ENCODE peak calls at places on chromosome 1, in eight cellular contexts. One of them, this sample, is unnamed.

GRCh38 chr1:187413770-187414169 is 585.0 kb downstream of the PLA2G4A start:
- DNase-seq in GM12891: no peak
- DNase-seq in activated naive CD4-positive, alpha-beta T cell treated with Interleukin-2 at 50 U/mL for 16 hours: no peak
- DNase-seq in foreskin fibroblast: no peak
- DNase-seq in hypothalamus: peak
- DNase-seq in NCI-H1092: peak
- DNase-seq in suprapubic skin: no peak
- DNase-seq in heart left ventricle: no peak
- DNase-seq in this sample: no peak

GRCh38 chr1:54052470-54052933 is 502 bp downstream of the TMEM59 start:
- DNase-seq in GM12891: no peak
- DNase-seq in activated naive CD4-positive, alpha-beta T cell treated with Interleukin-2 at 50 U/mL for 16 hours: peak
- DNase-seq in foreskin fibroblast: peak
- DNase-seq in hypothalamus: peak
- DNase-seq in NCI-H1092: peak
- DNase-seq in suprapubic skin: no peak
- DNase-seq in heart left ventricle: peak
- DNase-seq in this sample: peak

GRCh38 chr1:178739285-178740045 is 14.4 kb downstream of the RALGPS2 start:
- DNase-seq in GM12891: no peak
- DNase-seq in activated naive CD4-positive, alpha-beta T cell treated with Interleukin-2 at 50 U/mL for 16 hours: no peak
- DNase-seq in foreskin fibroblast: peak
- DNase-seq in hypothalamus: no peak
- DNase-seq in NCI-H1092: no peak
- DNase-seq in suprapubic skin: no peak
- DNase-seq in heart left ventricle: no peak
- DNase-seq in this sample: no peak

GRCh38 chr1:65264197-65264929 is 45.0 kb upstream of the DNAJC6 start:
- DNase-seq in GM12891: no peak
- DNase-seq in activated naive CD4-positive, alpha-beta T cell treated with Interleukin-2 at 50 U/mL for 16 hours: no peak
- DNase-seq in foreskin fibroblast: peak
- DNase-seq in hypothalamus: peak
- DNase-seq in NCI-H1092: no peak
- DNase-seq in suprapubic skin: no peak
- DNase-seq in heart left ventricle: peak
- DNase-seq in this sample: peak

GRCh38 chr1:56466541-56466940 is 112.8 kb downstream of the PLPP3 start:
- DNase-seq in GM12891: no peak
- DNase-seq in activated naive CD4-positive, alpha-beta T cell treated with Interleukin-2 at 50 U/mL for 16 hours: no peak
- DNase-seq in foreskin fibroblast: no peak
- DNase-seq in hypothalamus: no peak
- DNase-seq in NCI-H1092: no peak
- DNase-seq in suprapubic skin: no peak
- DNase-seq in heart left ventricle: no peak
- DNase-seq in this sample: no peak

GRCh38 chr1:116504308-116505156 is 66.3 kb downstream of the CD58 start:
- DNase-seq in GM12891: peak
- DNase-seq in activated naive CD4-positive, alpha-beta T cell treated with Interleukin-2 at 50 U/mL for 16 hours: peak
- DNase-seq in foreskin fibroblast: no peak
- DNase-seq in hypothalamus: peak
- DNase-seq in NCI-H1092: no peak
- DNase-seq in suprapubic skin: no peak
- DNase-seq in heart left ventricle: peak
- DNase-seq in this sample: no peak

GRCh38 chr1:184513966-184514365 is 127.1 kb downstream of the C1orf21 start:
- DNase-seq in GM12891: no peak
- DNase-seq in activated naive CD4-positive, alpha-beta T cell treated with Interleukin-2 at 50 U/mL for 16 hours: no peak
- DNase-seq in foreskin fibroblast: peak
- DNase-seq in hypothalamus: no peak
- DNase-seq in NCI-H1092: no peak
- DNase-seq in suprapubic skin: no peak
- DNase-seq in heart left ventricle: no peak
- DNase-seq in this sample: no peak

GRCh38 chr1:236502579-236502971 is 21.2 kb upstream of the LGALS8 start:
- DNase-seq in GM12891: no peak
- DNase-seq in activated naive CD4-positive, alpha-beta T cell treated with Interleukin-2 at 50 U/mL for 16 hours: no peak
- DNase-seq in foreskin fibroblast: peak
- DNase-seq in hypothalamus: no peak
- DNase-seq in NCI-H1092: no peak
- DNase-seq in suprapubic skin: no peak
- DNase-seq in heart left ventricle: no peak
- DNase-seq in this sample: no peak